ENCODE peak calls at places on chromosomes 16 and 17, in four cellular contexts. O is OCI-LY7, Y is endothelial cell of umbilical vein, Z is mesendoderm. K is an unnamed sample.

GRCh38 chr17:10311131-10311530 is 61.7 kb downstream of the MYH13 start:
- DNase-seq in Y (no peak), O (no peak), Z (no peak), K (no peak)

GRCh38 chr16:370980-371728 is 816 bp upstream of the MRPL28 start:
- DNase-seq in O (no peak), Z (no peak), Y (no peak), K (no peak)

GRCh38 chr16:2016407-2016922 is 3.1 kb upstream of the NPW start:
- DNase-seq in O (peak), Z (peak), Y (no peak), K (no peak)

GRCh38 chr17:49898547-49899490 is 51.0 kb upstream of the TAC4 start:
- DNase-seq in O (peak), Y (peak), Z (peak), K (no peak)

GRCh38 chr16:70160821-70161220 is 12.8 kb upstream of the CLEC18C start:
- DNase-seq in O (no peak), Y (no peak), Z (no peak), K (no peak)

GRCh38 chr16:85051710-85052082 is 24.1 kb downstream of the KIAA0513 start:
- DNase-seq in Z (no peak), Y (no peak), O (no peak), K (no peak)

GRCh38 chr16:22007509-22008214 is at the start of gene MOSMO:
- DNase-seq in O (peak), Z (peak), Y (peak), K (no peak)

GRCh38 chr17:43401293-43401692 is 2.5 kb downstream of the ARL4D start:
- DNase-seq in O (no peak), Y (peak), Z (no peak), K (no peak)

GRCh38 chr16:53504161-53504663 is 1.2 kb upstream of the AKTIP start:
- DNase-seq in O (peak), Z (peak), Y (peak), K (no peak)

GRCh38 chr16:67959520-67959919 is 8.9 kb downstream of the SLC12A4 start:
- DNase-seq in O (no peak), Z (no peak), Y (no peak), K (no peak)

GRCh38 chr16:1832831-1833454 is 5.9 kb downstream of the FAHD1 start:
- DNase-seq in O (no peak), Y (no peak), Z (no peak), K (no peak)

GRCh38 chr16:84957792-84958191 is 53.5 kb downstream of the ZDHHC7 start:
- DNase-seq in Y (no peak), O (no peak), Z (peak), K (no peak)

GRCh38 chr17:76382803-76383644 is 1.4 kb upstream of the SPHK1 start:
- DNase-seq in Z (peak), Y (peak), O (no peak), K (no peak)

GRCh38 chr16:11245222-11245737 is 10.7 kb downstream of the SOCS1 start:
- DNase-seq in O (no peak), Z (no peak), Y (no peak), K (no peak)

GRCh38 chr17:61551255-61551742 is 39.7 kb downstream of the NACA2 start:
- DNase-seq in Z (peak), Y (peak), O (peak), K (no peak)

GRCh38 chr17:76370261-76370993 is 14.0 kb upstream of the SPHK1 start:
- DNase-seq in Y (peak), Z (peak), O (peak), K (no peak)

DNA sequence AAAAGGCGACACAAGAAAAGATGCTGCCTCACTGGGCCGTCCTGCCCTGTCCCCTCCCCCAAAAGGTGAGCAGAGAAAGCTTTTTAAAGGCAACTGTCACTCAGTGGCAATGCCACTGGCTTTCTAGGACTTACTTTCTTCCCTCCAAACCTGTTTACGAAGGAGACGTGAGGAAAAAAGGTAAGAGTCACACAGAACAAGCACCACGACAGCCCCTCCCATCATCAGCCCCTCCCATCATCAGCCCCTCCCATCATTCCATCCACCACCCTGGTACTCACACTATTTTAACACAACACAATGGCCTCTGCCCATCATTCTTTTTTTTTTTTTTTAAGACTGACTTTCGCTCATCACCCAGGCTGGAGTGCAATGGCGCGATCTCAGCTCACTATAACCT is 77.1 kb downstream of the NXN start:
- DNase-seq in O (no peak), Y (no peak), Z (no peak), K (no peak)
- H3K4me2 ChIP-seq in O (no peak), Y (no peak), Z (no peak), K (no peak)

GRCh38 chr17:32827227-32827626 is 49.7 kb downstream of the MYO1D start:
- DNase-seq in Z (no peak), O (no peak), Y (no peak), K (peak)
- H3K4me2 ChIP-seq in Z (no peak), O (no peak), Y (no peak), K (peak)

GRCh38 chr17:77865109-77865611 is 93.3 kb upstream of the TNRC6C start:
- DNase-seq in Y (no peak), Z (no peak), O (no peak), K (no peak)

GRCh38 chr17:77861981-77862645 is 96.4 kb upstream of the TNRC6C start:
- DNase-seq in Y (no peak), Z (no peak), O (no peak), K (no peak)

GRCh38 chr17:77862890-77863813 is 95.4 kb upstream of the TNRC6C start:
- DNase-seq in Z (no peak), O (no peak), Y (no peak), K (no peak)

GRCh38 chr17:77864234-77865108 is 94.0 kb upstream of the TNRC6C start:
- DNase-seq in Y (no peak), Z (no peak), O (peak), K (no peak)

GRCh38 chr17:77863814-77864161 is 94.7 kb upstream of the TNRC6C start:
- DNase-seq in O (no peak), Y (no peak), Z (no peak), K (no peak)
- H3K4me2 ChIP-seq in O (no peak), Y (no peak), Z (no peak), K (no peak)

GRCh38 chr17:82100502-82101298 is 2.7 kb upstream of the FASN start:
- DNase-seq in Y (no peak), Z (no peak), O (no peak), K (no peak)
- H3K4me2 ChIP-seq in Y (no peak), Z (no peak), O (peak), K (peak)

DNA sequence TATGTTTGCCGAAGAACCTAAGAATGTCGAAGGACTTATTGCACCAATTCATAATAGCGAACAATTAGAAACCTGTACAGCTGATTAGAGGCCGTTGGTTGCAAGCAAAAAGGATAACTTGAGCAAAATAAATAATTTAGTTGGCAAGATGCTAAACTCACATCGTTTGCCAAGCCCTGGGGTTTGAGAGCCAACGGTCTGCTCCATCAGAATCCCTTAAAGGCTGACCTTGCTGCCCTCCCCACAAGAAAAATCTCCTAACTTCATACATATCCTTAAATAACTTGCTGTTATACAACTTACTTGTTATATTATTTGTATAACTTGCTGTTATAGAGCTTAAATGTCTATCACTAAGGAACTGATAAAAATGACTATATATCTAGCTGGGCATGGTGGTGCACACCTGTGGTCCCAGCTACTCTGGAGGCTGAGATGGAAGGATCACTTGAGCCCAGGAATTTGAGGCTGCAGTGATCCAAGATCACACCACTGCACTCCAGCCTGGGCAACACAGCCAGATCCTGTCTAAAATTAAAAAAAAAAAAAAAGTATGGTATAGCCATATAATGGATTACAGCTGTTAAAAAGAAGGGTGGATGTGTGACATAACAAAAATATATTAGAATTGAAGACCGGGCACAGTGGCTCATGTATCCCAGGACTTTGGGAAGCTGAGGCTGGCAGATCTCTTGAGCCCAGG is 1.9 kb upstream of the TRIM37 start:
- DNase-seq in O (no peak), Z (no peak), Y (no peak), K (no peak)
- H3K4me2 ChIP-seq in O (peak), Z (no peak), Y (no peak), K (peak)

DNA sequence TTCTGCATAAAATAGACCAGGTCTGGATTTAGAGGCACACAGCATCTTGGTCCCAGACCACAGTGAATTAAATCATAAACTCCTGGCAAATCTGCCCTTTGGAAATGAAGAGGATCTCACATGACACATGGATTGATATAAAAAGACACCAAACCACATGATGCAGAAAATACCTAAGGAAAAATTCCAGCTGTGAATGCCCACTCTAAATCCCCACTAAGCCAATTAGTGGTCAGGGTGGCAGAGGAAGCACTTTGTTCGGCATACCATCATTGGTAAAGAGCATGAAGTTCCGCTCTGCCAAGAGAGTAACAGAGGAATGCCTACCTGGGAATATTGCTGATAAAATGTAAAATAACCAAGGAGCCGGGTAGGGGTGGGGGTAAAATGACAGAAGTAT is 32.4 kb upstream of the NOL11 start:
- DNase-seq in Z (no peak), O (no peak), Y (no peak), K (no peak)
- H3K4me2 ChIP-seq in Z (no peak), O (no peak), Y (no peak), K (no peak)

GRCh38 chr17:2683912-2684311 is 27.7 kb downstream of the CLUH start:
- DNase-seq in Z (no peak), O (no peak), Y (peak), K (no peak)

GRCh38 chr17:2682304-2682938 is 29.1 kb downstream of the CLUH start:
- DNase-seq in Z (no peak), O (no peak), Y (no peak), K (no peak)

GRCh38 chr17:2685696-2686095 is 25.9 kb downstream of the CLUH start:
- DNase-seq in Z (no peak), O (no peak), Y (no peak), K (no peak)

GRCh38 chr17:2684549-2684948 is 27.0 kb downstream of the CLUH start:
- DNase-seq in Z (no peak), Y (no peak), O (no peak), K (no peak)

DNA sequence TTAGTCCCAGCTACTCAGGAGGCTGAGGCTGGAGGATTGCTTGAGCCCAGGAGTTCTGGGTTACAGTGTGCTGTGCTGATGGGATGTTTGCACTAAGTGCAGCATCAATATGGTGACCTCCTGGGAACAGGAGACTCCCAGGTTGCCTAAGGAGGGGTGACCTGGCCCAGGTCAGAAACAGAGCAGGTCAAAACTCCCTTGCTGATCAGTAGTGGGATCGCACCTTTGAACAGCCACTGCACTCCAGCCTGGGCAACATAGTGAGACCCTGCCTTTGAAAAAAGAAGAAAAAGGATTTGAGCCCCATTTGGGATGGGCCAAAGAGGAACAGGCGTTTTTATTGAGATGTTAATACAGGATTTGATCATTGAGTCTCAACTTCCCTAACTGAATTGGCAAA is 30.6 kb downstream of the CLUH start:
- DNase-seq in Y (no peak), Z (no peak), O (no peak), K (no peak)
- H3K4me2 ChIP-seq in Y (no peak), Z (no peak), O (no peak), K (no peak)

GRCh38 chr17:13350466-13350865 is 251.3 kb downstream of the HS3ST3A1 start:
- DNase-seq in Y (no peak), Z (no peak), O (no peak), K (no peak)

GRCh38 chr17:13351046-13351445 is 250.7 kb downstream of the HS3ST3A1 start:
- DNase-seq in Z (no peak), O (no peak), Y (no peak), K (no peak)

GRCh38 chr17:13355054-13355453 is 246.7 kb downstream of the HS3ST3A1 start:
- DNase-seq in Y (no peak), Z (peak), O (no peak), K (no peak)

GRCh38 chr17:13353590-13353989 is 248.1 kb downstream of the HS3ST3A1 start:
- DNase-seq in O (no peak), Y (no peak), Z (no peak), K (no peak)

DNA sequence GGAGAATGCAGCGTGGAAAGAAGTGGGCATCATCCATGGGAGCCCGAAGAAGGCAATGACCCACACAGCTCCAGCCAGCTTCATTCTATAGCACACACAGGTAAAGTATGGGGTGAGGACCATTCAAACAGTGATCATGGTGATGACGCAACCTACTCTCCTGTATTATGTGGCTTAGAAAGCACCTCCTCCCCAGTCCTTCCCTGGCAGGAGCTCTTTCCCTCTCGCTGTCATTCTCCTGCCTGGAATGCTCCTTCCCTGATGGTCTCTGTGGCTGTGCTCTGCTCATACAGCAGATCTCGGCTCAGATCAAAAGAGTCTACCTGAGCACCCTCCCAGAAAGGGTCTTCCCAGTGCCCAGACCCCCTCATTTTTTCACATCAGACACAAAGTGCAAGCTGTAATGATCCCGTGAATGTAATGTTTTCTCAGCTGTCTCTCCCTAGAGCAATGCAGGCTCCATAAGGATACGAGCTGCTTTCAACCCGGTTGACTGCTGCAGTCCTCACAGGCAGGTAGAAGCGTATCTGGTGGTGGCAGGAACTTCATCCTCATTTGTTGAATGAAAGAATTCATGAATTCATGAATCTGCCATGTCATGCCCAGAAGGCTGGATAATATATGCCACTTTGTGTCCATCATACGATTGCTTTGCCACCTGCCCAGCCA is 248.8 kb downstream of the HS3ST3A1 start:
- DNase-seq in O (no peak), Z (no peak), Y (no peak), K (no peak)
- H3K4me2 ChIP-seq in O (no peak), Z (no peak), Y (no peak), K (no peak)

GRCh38 chr17:7018331-7018964 is 4.4 kb upstream of the BCL6B start:
- DNase-seq in Z (no peak), Y (no peak), O (no peak), K (no peak)
- H3K4me2 ChIP-seq in Z (no peak), Y (no peak), O (no peak), K (no peak)

GRCh38 chr16:20844588-20844987 is 38.3 kb downstream of the REXO5 start:
- DNase-seq in Y (peak), Z (no peak), O (no peak), K (no peak)
- H3K4me2 ChIP-seq in Y (no peak), Z (no peak), O (no peak), K (no peak)

K was measured in GM12878.